ENCODE peak calls at places on chromosomes 5 and 9, in ten cellular contexts. O is PC-3; G is right atrium auricular region; H is stomach; C is WERI-Rb-1; J is naive thymus-derived CD4-positive, alpha-beta T cell; U is mesendoderm; S is gastrocnemius medialis; X is colonic mucosa; N is PC-9. V is an unnamed sample.

GRCh38 chr5:173452098-173452497 is 123.9 kb upstream of the STC2 start:
- DNase-seq in O (peak), G (peak), H (no peak), C (no peak), J (no peak), U (peak), S (peak), X (no peak), N (peak), V (no peak)

GRCh38 chr5:2688586-2688985 is 62.9 kb downstream of the IRX2 start:
- DNase-seq in O (no peak), G (no peak), H (no peak), C (no peak), J (no peak), U (no peak), S (no peak), X (no peak), N (no peak), V (no peak)

GRCh38 chr5:177557041-177557647 is 2.8 kb upstream of the FAM193B start:
- DNase-seq in O (no peak), G (no peak), H (no peak), C (no peak), J (peak), U (no peak), S (no peak), X (peak), N (no peak), V (no peak)

GRCh38 chr5:9358961-9359686 is 186.8 kb downstream of the SEMA5A start:
- DNase-seq in O (peak), G (no peak), H (no peak), C (no peak), J (no peak), U (peak), S (no peak), X (no peak), N (peak), V (peak)

GRCh38 chr9:106172265-106172664 is 477.9 kb downstream of the TMEM38B start:
- DNase-seq in O (no peak), G (no peak), H (no peak), C (no peak), J (no peak), U (no peak), S (no peak), X (no peak), N (no peak), V (no peak)

GRCh38 chr5:18281947-18282557 is 647.8 kb downstream of the TAF11L14 start:
- DNase-seq in O (peak), G (no peak), H (no peak), C (no peak), J (no peak), U (peak), S (no peak), X (no peak), N (no peak), V (peak)

GRCh38 chr5:14946813-14947640 is 75.4 kb upstream of the ANKH start:
- DNase-seq in O (peak), G (no peak), H (peak), C (no peak), J (peak), U (peak), S (no peak), X (peak), N (no peak), V (no peak)

GRCh38 chr5:132849347-132849746 is 16.9 kb downstream of the GDF9 start:
- DNase-seq in O (no peak), G (no peak), H (no peak), C (no peak), J (no peak), U (no peak), S (no peak), X (no peak), N (no peak), V (no peak)

GRCh38 chr9:33686942-33687341 is 108.4 kb upstream of the PRSS3 start:
- DNase-seq in O (no peak), G (no peak), H (no peak), C (no peak), J (no peak), U (no peak), S (no peak), X (no peak), N (no peak), V (no peak)

GRCh38 chr5:143646961-143647360 is 165.0 kb upstream of the HMHB1 start:
- DNase-seq in O (no peak), G (no peak), H (no peak), C (no peak), J (no peak), U (no peak), S (no peak), X (no peak), N (no peak), V (no peak)

GRCh38 chr5:173932695-173933139 is 44.6 kb downstream of the CPEB4 start:
- DNase-seq in O (no peak), G (no peak), H (no peak), C (no peak), J (no peak), U (no peak), S (no peak), X (no peak), N (no peak), V (no peak)

GRCh38 chr5:131230406-131230805 is 33.4 kb upstream of the CDC42SE2 start:
- DNase-seq in O (no peak), G (no peak), H (no peak), C (no peak), J (no peak), U (peak), S (no peak), X (no peak), N (no peak), V (no peak)

GRCh38 chr9:137277329-137278041 is at the start of gene TOR4A:
- DNase-seq in O (peak), G (peak), H (peak), C (peak), J (no peak), U (peak), S (peak), X (peak), N (peak), V (peak)

GRCh38 chr9:89435315-89435823 is 62.5 kb downstream of the SEMA4D start:
- DNase-seq in O (peak), G (no peak), H (peak), C (peak), J (no peak), U (peak), S (no peak), X (peak), N (peak), V (no peak)

GRCh38 chr5:84344788-84345187 is 39.9 kb downstream of the EDIL3 start:
- DNase-seq in O (no peak), G (no peak), H (no peak), C (no peak), J (no peak), U (no peak), S (no peak), X (no peak), N (no peak), V (no peak)

GRCh38 chr9:82170079-82170662 is 181.6 kb downstream of the SPATA31D1 start:
- DNase-seq in O (no peak), G (no peak), H (no peak), C (no peak), J (no peak), U (peak), S (no peak), X (no peak), N (no peak), V (no peak)

GRCh38 chr5:124599048-124599973 is 147.1 kb downstream of the ZNF608 start:
- DNase-seq in O (peak), G (no peak), H (peak), C (no peak), J (no peak), U (no peak), S (peak), X (peak), N (peak), V (peak)

GRCh38 chr5:154868702-154869101 is 10.3 kb downstream of the CNOT8 start:
- DNase-seq in O (peak), G (no peak), H (no peak), C (peak), J (no peak), U (peak), S (peak), X (no peak), N (no peak), V (no peak)

GRCh38 chr9:83239787-83240186 is 176.8 kb upstream of the RASEF start:
- DNase-seq in O (no peak), G (no peak), H (no peak), C (no peak), J (no peak), U (no peak), S (no peak), X (no peak), N (no peak), V (no peak)

GRCh38 chr9:105313238-105313637 is 68.8 kb downstream of the SLC44A1 start:
- DNase-seq in O (no peak), G (no peak), H (no peak), C (peak), J (no peak), U (no peak), S (no peak), X (no peak), N (no peak), V (no peak)

GRCh38 chr5:34574976-34575467 is 81.1 kb upstream of the RAI14 start:
- DNase-seq in O (no peak), G (no peak), H (no peak), C (no peak), J (no peak), U (no peak), S (no peak), X (no peak), N (no peak), V (no peak)

GRCh38 chr9:16092627-16093091 is 539.8 kb downstream of the CCDC171 start:
- DNase-seq in O (no peak), G (no peak), H (no peak), C (no peak), J (no peak), U (no peak), S (no peak), X (no peak), N (no peak), V (no peak)

GRCh38 chr5:66324357-66324756 is 180.3 kb downstream of the SREK1 start:
- DNase-seq in O (no peak), G (peak), H (peak), C (no peak), J (no peak), U (no peak), S (no peak), X (no peak), N (no peak), V (no peak)

GRCh38 chr5:71836547-71837112 is 117.6 kb downstream of the CARTPT start:
- DNase-seq in O (no peak), G (no peak), H (no peak), C (no peak), J (no peak), U (no peak), S (no peak), X (no peak), N (no peak), V (peak)

GRCh38 chr9:33465096-33465495 is 8.6 kb downstream of the NOL6 start:
- DNase-seq in O (no peak), G (no peak), H (no peak), C (no peak), J (no peak), U (no peak), S (no peak), X (no peak), N (no peak), V (no peak)

GRCh38 chr9:7439355-7439978 is 360.1 kb downstream of the DMAC1 start:
- DNase-seq in O (peak), G (no peak), H (no peak), C (no peak), J (no peak), U (no peak), S (no peak), X (no peak), N (no peak), V (peak)

GRCh38 chr5:124173386-124173785 is 573.1 kb downstream of the ZNF608 start:
- DNase-seq in O (no peak), G (no peak), H (no peak), C (no peak), J (no peak), U (no peak), S (no peak), X (no peak), N (no peak), V (no peak)

GRCh38 chr9:8857330-8858249 is 1058.0 kb upstream of the DMAC1 start:
- DNase-seq in O (no peak), G (no peak), H (peak), C (peak), J (no peak), U (peak), S (peak), X (peak), N (no peak), V (peak)

GRCh38 chr5:126544087-126544740 is 50.8 kb downstream of the ALDH7A1 start:
- DNase-seq in O (peak), G (no peak), H (peak), C (peak), J (peak), U (peak), S (no peak), X (peak), N (no peak), V (no peak)

GRCh38 chr5:14816374-14816998 is 55.1 kb downstream of the ANKH start:
- DNase-seq in O (peak), G (no peak), H (no peak), C (no peak), J (no peak), U (no peak), S (no peak), X (no peak), N (no peak), V (no peak)

GRCh38 chr5:163571755-163572154 is 66.3 kb downstream of the MAT2B start:
- DNase-seq in O (peak), G (no peak), H (no peak), C (no peak), J (no peak), U (no peak), S (no peak), X (no peak), N (no peak), V (peak)

GRCh38 chr5:82336566-82337351 is 58.6 kb upstream of the RPS23 start:
- DNase-seq in O (no peak), G (no peak), H (no peak), C (no peak), J (no peak), U (no peak), S (no peak), X (no peak), N (no peak), V (no peak)

GRCh38 chr5:122788996-122789395 is 14.1 kb downstream of the SNX2 start:
- DNase-seq in O (no peak), G (no peak), H (no peak), C (no peak), J (no peak), U (no peak), S (no peak), X (no peak), N (no peak), V (no peak)

GRCh38 chr9:70589571-70590263 is 175.3 kb upstream of the KLF9 start:
- DNase-seq in O (no peak), G (peak), H (no peak), C (no peak), J (no peak), U (no peak), S (no peak), X (no peak), N (no peak), V (peak)

GRCh38 chr9:130174920-130175321 is 2.7 kb downstream of the NCS1 start:
- DNase-seq in O (no peak), G (no peak), H (no peak), C (no peak), J (no peak), U (no peak), S (no peak), X (no peak), N (no peak), V (no peak)

GRCh38 chr9:130174025-130174424 is 1.8 kb downstream of the NCS1 start:
- DNase-seq in O (no peak), G (no peak), H (no peak), C (no peak), J (no peak), U (no peak), S (no peak), X (no peak), N (no peak), V (no peak)

GRCh38 chr9:130177898-130178805 is 5.9 kb downstream of the NCS1 start:
- DNase-seq in O (no peak), G (no peak), H (no peak), C (no peak), J (no peak), U (no peak), S (no peak), X (no peak), N (no peak), V (no peak)

GRCh38 chr9:130175355-130175754 is 3.2 kb downstream of the NCS1 start:
- DNase-seq in O (no peak), G (no peak), H (no peak), C (no peak), J (no peak), U (no peak), S (no peak), X (no peak), N (no peak), V (no peak)

GRCh38 chr9:130176760-130177159 is 4.6 kb downstream of the NCS1 start:
- DNase-seq in O (no peak), G (no peak), H (no peak), C (no peak), J (no peak), U (no peak), S (no peak), X (no peak), N (no peak), V (no peak)
- H3K27ac ChIP-seq in O (no peak), G (no peak), H (no peak), C (no peak), J (no peak), U (no peak), S (no peak), X (no peak), N (no peak), V (no peak)

DNA sequence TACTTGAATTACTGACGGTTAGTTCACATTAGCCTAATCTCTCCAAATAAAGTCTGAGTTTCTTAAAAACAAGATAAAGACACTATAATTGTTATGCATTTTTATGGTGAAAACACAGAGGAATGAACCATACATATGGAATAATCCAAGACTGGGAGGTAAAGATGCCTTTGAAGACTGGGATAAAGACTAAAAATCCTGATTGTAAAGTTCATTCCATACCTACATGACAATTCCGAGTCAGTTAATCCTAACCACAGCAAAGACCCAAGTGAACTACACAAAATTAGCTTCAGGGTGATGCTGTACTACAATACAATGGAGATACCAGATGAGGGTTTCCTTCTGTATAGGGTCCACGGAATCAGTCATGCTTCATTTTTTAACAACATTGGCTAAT is 6.3 kb downstream of the AP3B1 start:
- DNase-seq in O (no peak), G (no peak), H (no peak), C (no peak), J (no peak), U (no peak), S (no peak), X (no peak), N (no peak), V (no peak)
- H3K4me3 ChIP-seq in O (no peak), G (no peak), H (no peak), C (no peak), J (no peak), U (no peak), S (no peak), X (no peak), N (no peak), V (no peak)

DNA sequence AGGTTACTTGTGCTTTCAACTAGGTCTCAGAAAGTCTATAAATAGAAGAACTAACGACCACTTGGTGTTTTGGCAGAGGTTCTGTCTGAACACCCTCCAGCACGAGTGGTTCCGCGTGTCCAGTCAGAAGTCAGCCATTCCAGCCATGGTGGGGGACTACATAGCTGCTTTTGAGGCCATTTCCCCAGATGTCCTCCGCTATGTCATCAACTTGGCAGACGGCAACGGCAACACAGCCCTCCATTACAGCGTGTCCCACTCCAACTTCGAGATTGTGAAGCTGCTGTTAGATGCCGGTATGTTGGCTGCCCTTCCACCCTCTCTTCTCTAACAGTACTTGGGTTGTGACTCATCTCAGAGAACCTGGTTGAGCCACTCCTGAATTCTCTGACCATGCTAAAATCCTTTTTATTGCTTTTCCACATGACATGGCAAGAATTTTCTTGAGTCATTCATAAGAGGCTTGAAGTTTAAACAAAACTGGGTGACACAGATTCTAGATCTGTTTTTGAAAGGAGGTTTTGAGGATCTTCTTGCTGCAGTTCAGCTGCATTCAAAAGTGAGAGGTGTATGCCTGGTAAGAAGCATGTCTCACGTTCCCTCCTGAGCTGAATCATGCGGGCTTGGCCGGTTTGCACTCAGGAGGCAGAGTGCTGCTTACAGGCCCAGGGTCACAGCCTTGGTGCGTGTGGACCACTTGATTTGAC is 103.1 kb upstream of the DMRT1 start:
- DNase-seq in O (peak), G (peak), H (no peak), C (no peak), J (no peak), U (no peak), S (peak), X (no peak), N (peak), V (peak)
- H3K27ac ChIP-seq in O (peak), G (peak), H (no peak), C (no peak), J (no peak), U (no peak), S (peak), X (peak), N (peak), V (peak)

DNA sequence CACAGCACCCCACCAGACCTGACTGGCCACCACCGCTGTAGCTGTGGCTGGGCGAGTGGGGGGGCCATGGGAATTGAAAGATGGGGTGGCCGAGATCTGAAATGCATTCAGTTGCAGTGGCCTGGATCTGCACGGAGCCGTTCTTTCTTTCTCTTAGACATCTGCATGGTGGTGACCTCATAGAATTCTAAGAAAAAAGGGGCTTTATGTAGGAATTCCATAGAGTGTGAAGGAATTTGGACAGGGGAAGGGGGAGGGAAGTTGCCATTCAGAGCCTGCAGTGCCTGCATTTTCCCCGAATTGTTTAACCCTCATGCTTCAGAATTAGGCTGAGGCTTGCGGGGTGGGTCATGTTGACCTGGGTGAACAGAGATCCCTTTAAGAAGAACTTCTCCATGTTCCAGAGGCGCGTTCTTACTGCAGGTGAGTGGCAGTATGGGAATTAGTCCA is 4.9 kb downstream of the NEK6 start:
- DNase-seq in O (no peak), G (no peak), H (no peak), C (no peak), J (no peak), U (peak), S (no peak), X (no peak), N (no peak), V (peak)
- H3K4me3 ChIP-seq in O (no peak), G (no peak), H (no peak), C (no peak), J (no peak), U (no peak), S (no peak), X (no peak), N (no peak), V (peak)

GRCh38 chr9:37995348-37995737 is 73.7 kb downstream of the SHB start:
- DNase-seq in O (no peak), G (no peak), H (no peak), C (no peak), J (no peak), U (no peak), S (no peak), X (no peak), N (no peak), V (no peak)
- H3K27ac ChIP-seq in O (no peak), G (peak), H (peak), C (peak), J (no peak), U (no peak), S (peak), X (peak), N (no peak), V (peak)

GRCh38 chr5:158976035-158976434 is 123.7 kb downstream of the EBF1 start:
- DNase-seq in O (peak), G (no peak), H (no peak), C (no peak), J (no peak), U (no peak), S (no peak), X (no peak), N (no peak), V (peak)
- H3K4me3 ChIP-seq in O (no peak), G (no peak), H (no peak), C (no peak), J (no peak), U (no peak), S (no peak), X (no peak), N (no peak), V (no peak)

GRCh38 chr9:132768932-132769894 is 98.9 kb downstream of the GTF3C4 start:
- DNase-seq in O (peak), G (peak), H (peak), C (no peak), J (peak), U (peak), S (no peak), X (peak), N (no peak), V (peak)
- H3K27ac ChIP-seq in O (no peak), G (peak), H (peak), C (no peak), J (peak), U (no peak), S (peak), X (peak), N (no peak), V (peak)

V was measured in astrocyte.